ENCODE peak calls at places on chromosome 12, in eight cellular contexts. S is effector memory CD4-positive, alpha-beta T cell; N is mesendoderm; V is heart left ventricle; G is pancreas; B is thyroid gland; P is left lung; F is right cardiac atrium. I is an unnamed sample. For H3K4me1, the result is how much of the 10 kb centered on the place peaks cover.

GRCh38 chr12:25960176-25960575 is 1.7 kb downstream of the RASSF8 start:
- DNase-seq in S (no peak), N (peak), V (peak), G (no peak), B (peak), P (no peak), F (peak), I (no peak)

GRCh38 chr12:130933269-130933995 is 20.3 kb upstream of the ADGRD1 start:
- DNase-seq in S (no peak), N (no peak), V (peak), G (no peak), B (peak), P (peak), F (peak), I (no peak)

GRCh38 chr12:6062427-6063378 is 61.8 kb downstream of the VWF start:
- DNase-seq in S (peak), N (peak), V (peak), G (peak), B (peak), P (peak), F (peak), I (peak)

GRCh38 chr12:12726543-12727093 is 9.4 kb downstream of the CDKN1B start:
- DNase-seq in S (no peak), N (no peak), V (no peak), G (no peak), B (no peak), P (no peak), F (no peak), I (no peak)

GRCh38 chr12:65494537-65494936 is 216.1 kb downstream of the MSRB3 start:
- DNase-seq in S (no peak), N (no peak), V (no peak), G (no peak), B (no peak), P (no peak), F (no peak), I (no peak)

GRCh38 chr12:39105111-39105510 is 199.7 kb upstream of the CPNE8 start:
- DNase-seq in S (no peak), N (no peak), V (no peak), G (no peak), B (no peak), P (no peak), F (no peak), I (no peak)

GRCh38 chr12:120720234-120720968 is 5.2 kb upstream of the ACADS start:
- DNase-seq in S (no peak), N (no peak), V (no peak), G (no peak), B (no peak), P (no peak), F (peak), I (no peak)

GRCh38 chr12:94545937-94546771 is 86.5 kb upstream of the CEP83 start:
- DNase-seq in S (no peak), N (peak), V (peak), G (peak), B (peak), P (peak), F (no peak), I (no peak)

GRCh38 chr12:98754095-98754494 is 109.0 kb downstream of the APAF1 start:
- DNase-seq in S (no peak), N (peak), V (no peak), G (no peak), B (no peak), P (no peak), F (no peak), I (no peak)

GRCh38 chr12:51087818-51088217 is 4.4 kb upstream of the CSRNP2 start:
- DNase-seq in S (no peak), N (no peak), V (no peak), G (no peak), B (no peak), P (no peak), F (no peak), I (no peak)

GRCh38 chr12:30416631-30417030 is 279.0 kb downstream of the IPO8 start:
- DNase-seq in S (no peak), N (no peak), V (no peak), G (no peak), B (no peak), P (no peak), F (no peak), I (no peak)

GRCh38 chr12:48875944-48876520 is 10.4 kb upstream of the RND1 start:
- DNase-seq in S (no peak), N (no peak), V (no peak), G (no peak), B (no peak), P (no peak), F (no peak), I (no peak)

GRCh38 chr12:113857371-113857770 is 108.8 kb downstream of the RBM19 start:
- DNase-seq in S (no peak), N (no peak), V (peak), G (no peak), B (no peak), P (no peak), F (no peak), I (no peak)

GRCh38 chr12:122978507-122978955 is 1.9 kb upstream of the ARL6IP4 start:
- DNase-seq in S (no peak), N (no peak), V (no peak), G (no peak), B (no peak), P (no peak), F (no peak), I (no peak)

GRCh38 chr12:26318661-26319068 is 123.3 kb downstream of the SSPN start:
- DNase-seq in S (no peak), N (peak), V (peak), G (no peak), B (peak), P (peak), F (peak), I (peak)

GRCh38 chr12:29350080-29350479 is 30.9 kb downstream of the ERGIC2 start:
- DNase-seq in S (no peak), N (no peak), V (no peak), G (no peak), B (no peak), P (no peak), F (no peak), I (no peak)

GRCh38 chr12:85805654-85806053 is 30.6 kb downstream of the RASSF9 start:
- DNase-seq in S (no peak), N (no peak), V (peak), G (no peak), B (no peak), P (no peak), F (no peak), I (no peak)

GRCh38 chr12:41368006-41368405 is 179.9 kb downstream of the PDZRN4 start:
- DNase-seq in S (no peak), N (peak), V (no peak), G (no peak), B (no peak), P (no peak), F (no peak), I (no peak)

GRCh38 chr12:13164859-13165577 is 31.5 kb upstream of the EMP1 start:
- DNase-seq in S (no peak), N (no peak), V (no peak), G (no peak), B (no peak), P (no peak), F (no peak), I (no peak)

GRCh38 chr12:122206976-122207375 is 3.5 kb downstream of the B3GNT4 start:
- DNase-seq in S (no peak), N (no peak), V (no peak), G (no peak), B (no peak), P (no peak), F (no peak), I (no peak)

GRCh38 chr12:53219956-53220856 is 11.8 kb downstream of the RARG start:
- DNase-seq in S (peak), N (peak), V (peak), G (peak), B (peak), P (peak), F (peak), I (peak)

GRCh38 chr12:119288559-119288958 is 46.0 kb upstream of the CCDC60 start:
- DNase-seq in S (no peak), N (no peak), V (no peak), G (no peak), B (no peak), P (no peak), F (no peak), I (no peak)

GRCh38 chr12:57609781-57610552 is 1.3 kb upstream of the ARHGEF25 start:
- DNase-seq in S (no peak), N (peak), V (no peak), G (no peak), B (no peak), P (no peak), F (peak), I (no peak)

GRCh38 chr12:126464157-126464556 is 1398.9 kb downstream of the AACS start:
- DNase-seq in S (no peak), N (no peak), V (no peak), G (no peak), B (no peak), P (no peak), F (no peak), I (no peak)

GRCh38 chr12:27549801-27550652 is 26.0 kb downstream of the PPFIBP1 start:
- DNase-seq in S (no peak), N (peak), V (peak), G (peak), B (peak), P (peak), F (peak), I (peak)

GRCh38 chr12:26056335-26056734 is 68.5 kb downstream of the BHLHE41 start:
- DNase-seq in S (no peak), N (no peak), V (no peak), G (peak), B (peak), P (no peak), F (no peak), I (no peak)

GRCh38 chr12:124506145-124506831 is 61.1 kb downstream of the NCOR2 start:
- DNase-seq in S (no peak), N (peak), V (peak), G (peak), B (peak), P (peak), F (peak), I (peak)

GRCh38 chr12:124505001-124505818 is 62.2 kb downstream of the NCOR2 start:
- DNase-seq in S (no peak), N (no peak), V (no peak), G (no peak), B (no peak), P (no peak), F (no peak), I (no peak)

GRCh38 chr12:124503305-124503704 is 64.1 kb downstream of the NCOR2 start:
- DNase-seq in S (no peak), N (no peak), V (no peak), G (no peak), B (no peak), P (no peak), F (no peak), I (no peak)

GRCh38 chr12:124502379-124502778 is 65.0 kb downstream of the NCOR2 start:
- DNase-seq in S (no peak), N (no peak), V (no peak), G (no peak), B (no peak), P (no peak), F (no peak), I (no peak)

GRCh38 chr12:124504273-124505000 is 63.0 kb downstream of the NCOR2 start:
- DNase-seq in S (no peak), N (peak), V (no peak), G (no peak), B (no peak), P (no peak), F (no peak), I (no peak)
- H3K4me1 ChIP-seq in S (under half), N (under half), V (half or more), G (under half), B (under half), P (under half), F (under half), I (under half)

GRCh38 chr12:69658203-69658602 is 40.9 kb downstream of the BEST3 start:
- DNase-seq in S (no peak), N (no peak), V (no peak), G (no peak), B (no peak), P (no peak), F (no peak), I (no peak)

GRCh38 chr12:69661386-69661785 is 37.7 kb downstream of the BEST3 start:
- DNase-seq in S (no peak), N (no peak), V (no peak), G (no peak), B (no peak), P (no peak), F (no peak), I (no peak)

GRCh38 chr12:69662764-69663163 is 36.3 kb downstream of the BEST3 start:
- DNase-seq in S (no peak), N (no peak), V (no peak), G (no peak), B (no peak), P (no peak), F (no peak), I (no peak)

GRCh38 chr12:69657376-69658137 is 41.5 kb downstream of the BEST3 start:
- DNase-seq in S (no peak), N (peak), V (no peak), G (no peak), B (no peak), P (no peak), F (no peak), I (no peak)

DNA sequence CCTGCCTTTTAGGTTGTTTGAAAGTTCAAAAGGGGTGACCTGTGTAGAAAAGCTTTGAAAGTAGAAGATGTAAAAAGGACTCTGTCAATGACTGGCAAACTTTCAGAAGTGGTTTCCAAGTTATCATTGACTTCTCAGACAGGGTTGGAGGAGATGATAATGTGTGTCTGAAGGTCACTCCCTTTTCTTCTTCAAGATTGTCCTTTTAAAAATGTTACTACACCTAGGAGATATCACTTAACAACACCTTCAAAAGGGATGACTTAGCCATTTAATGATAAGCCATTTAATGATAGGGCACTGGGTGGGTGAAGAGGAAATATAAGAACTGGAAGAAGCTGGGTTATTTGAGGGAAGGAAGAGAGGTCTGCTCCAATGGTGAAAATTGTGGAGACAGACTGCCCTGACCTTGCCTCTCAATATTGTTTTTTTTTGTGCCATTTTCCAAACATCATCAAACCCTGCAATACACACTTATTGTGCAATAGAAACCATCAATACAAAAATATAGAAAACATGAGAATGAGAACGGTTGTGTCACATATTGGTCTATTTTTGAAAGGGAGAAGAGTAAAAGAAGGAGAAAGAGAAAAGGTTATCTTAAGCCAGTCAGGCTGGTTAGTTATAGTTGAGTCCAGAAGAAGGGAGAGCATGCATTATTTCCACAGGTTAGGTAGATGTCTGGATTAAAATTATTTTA is 38.8 kb downstream of the BEST3 start:
- DNase-seq in S (no peak), N (no peak), V (no peak), G (no peak), B (no peak), P (no peak), F (no peak), I (no peak)
- H3K4me1 ChIP-seq in S (under half), N (under half), V (under half), G (under half), B (under half), P (under half), F (under half), I (under half)

GRCh38 chr12:106088246-106089200 is 50.2 kb downstream of the NUAK1 start:
- DNase-seq in S (no peak), N (no peak), V (no peak), G (no peak), B (no peak), P (no peak), F (peak), I (no peak)
- H3K4me1 ChIP-seq in S (under half), N (under half), V (half or more), G (under half), B (under half), P (under half), F (under half), I (under half)

GRCh38 chr12:110893956-110894355 is 26.4 kb downstream of the MYL2 start:
- DNase-seq in S (no peak), N (no peak), V (no peak), G (no peak), B (no peak), P (no peak), F (no peak), I (no peak)
- H3K4me1 ChIP-seq in S (under half), N (under half), V (under half), G (under half), B (under half), P (under half), F (under half), I (under half)

GRCh38 chr12:89661706-89662330 is 46.8 kb downstream of the ATP2B1 start:
- DNase-seq in S (no peak), N (no peak), V (no peak), G (no peak), B (no peak), P (no peak), F (no peak), I (no peak)
- H3K4me1 ChIP-seq in S (under half), N (under half), V (under half), G (under half), B (under half), P (under half), F (under half), I (under half)

DNA sequence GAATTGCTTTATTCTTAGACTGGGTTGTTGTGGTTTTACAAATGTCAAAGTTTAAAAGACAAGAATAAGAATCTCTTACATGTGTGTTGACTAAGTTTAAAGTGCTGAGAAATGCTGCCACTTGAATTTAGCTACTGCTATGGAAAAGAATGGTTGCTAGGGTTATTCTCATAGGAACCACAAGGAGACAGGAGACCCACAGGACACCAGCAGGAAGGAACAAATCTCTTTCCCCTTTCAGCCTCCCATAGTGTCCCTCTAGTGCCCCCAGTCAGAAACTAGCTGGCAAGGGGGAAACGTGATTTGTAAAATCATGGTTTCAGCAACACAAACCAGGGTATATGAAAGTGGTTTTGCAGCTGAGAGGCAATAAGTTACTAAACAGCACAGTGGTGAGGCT is 102.7 kb downstream of the ST8SIA1 start:
- DNase-seq in S (no peak), N (peak), V (no peak), G (no peak), B (no peak), P (no peak), F (no peak), I (no peak)
- H3K4me1 ChIP-seq in S (under half), N (under half), V (under half), G (under half), B (under half), P (under half), F (under half), I (under half)

DNA sequence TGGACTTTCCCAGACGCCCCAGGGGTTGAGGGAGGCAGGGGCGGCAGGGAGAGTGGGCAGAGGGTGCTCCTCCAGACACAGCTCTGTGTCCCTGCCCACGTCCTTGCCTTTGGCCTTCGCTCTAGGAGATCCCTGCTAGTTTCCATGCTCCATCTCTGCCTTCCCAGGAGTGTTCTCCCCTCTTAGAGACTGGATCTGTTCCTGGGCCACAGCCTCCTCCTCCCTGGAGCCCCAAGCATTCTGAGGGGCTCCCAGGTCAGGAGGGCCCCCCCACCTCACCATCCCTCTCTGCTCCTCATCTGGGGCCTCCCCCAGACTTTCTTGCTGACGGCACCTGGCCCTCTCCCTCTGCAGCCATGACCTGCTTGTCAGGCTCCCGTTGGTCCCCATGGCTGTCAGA is 216.0 kb upstream of the FKBP4 start:
- DNase-seq in S (no peak), N (no peak), V (no peak), G (no peak), B (no peak), P (no peak), F (no peak), I (no peak)
- H3K4me1 ChIP-seq in S (under half), N (under half), V (under half), G (under half), B (under half), P (under half), F (under half), I (under half)

GRCh38 chr12:3225796-3226180 is 148.6 kb downstream of the TSPAN9 start:
- DNase-seq in S (no peak), N (no peak), V (peak), G (no peak), B (no peak), P (no peak), F (no peak), I (no peak)

GRCh38 chr12:3226285-3226684 is 149.1 kb downstream of the TSPAN9 start:
- DNase-seq in S (no peak), N (no peak), V (peak), G (no peak), B (no peak), P (no peak), F (no peak), I (no peak)

GRCh38 chr12:3228587-3228986 is 151.4 kb downstream of the TSPAN9 start:
- DNase-seq in S (no peak), N (no peak), V (peak), G (no peak), B (no peak), P (no peak), F (no peak), I (no peak)

GRCh38 chr12:3225154-3225795 is 148.1 kb downstream of the TSPAN9 start:
- DNase-seq in S (no peak), N (no peak), V (peak), G (no peak), B (no peak), P (no peak), F (no peak), I (no peak)

GRCh38 chr12:3227076-3227975 is 150.1 kb downstream of the TSPAN9 start:
- DNase-seq in S (no peak), N (peak), V (peak), G (no peak), B (no peak), P (no peak), F (no peak), I (no peak)
- H3K4me1 ChIP-seq in S (under half), N (under half), V (half or more), G (under half), B (under half), P (under half), F (under half), I (under half)

DNA sequence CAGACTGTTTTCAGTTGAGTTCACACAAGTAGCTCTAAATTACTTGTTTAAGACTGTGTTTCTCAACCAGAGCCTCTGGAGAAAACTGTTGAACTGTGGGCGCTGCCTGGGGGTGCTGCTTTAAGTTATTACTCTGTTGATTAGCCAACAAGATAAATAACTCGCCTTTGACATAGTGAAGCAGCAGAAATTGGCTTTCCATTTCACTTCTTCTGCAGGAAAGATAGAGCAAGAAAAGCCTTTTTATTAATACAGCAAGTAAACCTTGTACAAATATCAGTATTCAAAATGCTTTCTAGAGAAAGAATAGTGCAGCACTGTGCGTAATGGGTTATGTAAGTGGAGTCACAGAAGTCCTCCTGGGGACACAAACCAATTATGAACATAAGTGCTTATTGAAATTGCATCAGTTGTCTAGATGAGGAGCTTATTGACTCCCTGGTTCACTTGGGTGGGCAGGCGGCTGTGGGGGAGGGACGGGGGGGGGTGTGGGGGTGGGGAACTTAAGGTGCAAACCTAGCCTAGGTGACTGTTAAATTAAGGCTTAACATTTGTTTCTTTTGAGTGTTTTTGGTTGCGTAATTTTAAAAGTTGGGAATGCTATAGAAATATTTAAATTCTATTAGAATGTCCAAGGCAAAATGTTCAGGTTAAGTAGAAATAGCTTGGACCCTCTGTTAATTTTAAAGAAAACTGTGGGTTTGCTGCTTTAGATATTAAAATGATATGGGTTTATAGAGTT is 6.3 kb downstream of the FRS2 start:
- DNase-seq in S (no peak), N (no peak), V (no peak), G (no peak), B (peak), P (no peak), F (no peak), I (no peak)
- H3K4me1 ChIP-seq in S (under half), N (under half), V (half or more), G (under half), B (under half), P (under half), F (under half), I (under half)